ENCODE peak calls at places on chromosome 20, in eight cellular contexts. Q, O, T, N, Y, S, X and Z are unnamed samples.

GRCh38 chr20:48694466-48694865 is 133.3 kb downstream of the PREX1 start:
- DNase-seq in Q (no peak), O (no peak), T (no peak), N (no peak), Y (no peak), S (no peak), X (no peak), Z (no peak)

GRCh38 chr20:5602346-5602745 is 147.9 kb upstream of the SHLD1 start:
- DNase-seq in Q (no peak), O (no peak), T (no peak), N (peak), Y (no peak), S (peak), X (no peak), Z (no peak)

GRCh38 chr20:25033250-25033940 is 24.5 kb downstream of the ACSS1 start:
- DNase-seq in Q (no peak), O (no peak), T (no peak), N (peak), Y (no peak), S (no peak), X (no peak), Z (no peak)

GRCh38 chr20:2805682-2806350 is 5.4 kb upstream of the CPXM1 start:
- DNase-seq in Q (no peak), O (no peak), T (no peak), N (peak), Y (no peak), S (peak), X (no peak), Z (no peak)

GRCh38 chr20:17621229-17621968 is 51.5 kb downstream of the DSTN start:
- DNase-seq in Q (no peak), O (no peak), T (no peak), N (no peak), Y (no peak), S (no peak), X (no peak), Z (no peak)

GRCh38 chr20:57557926-57558613 is 2.8 kb upstream of the PCK1 start:
- DNase-seq in Q (no peak), O (no peak), T (no peak), N (no peak), Y (no peak), S (no peak), X (no peak), Z (peak)

GRCh38 chr20:38840053-38840893 is 34.8 kb downstream of the PPP1R16B start:
- DNase-seq in Q (no peak), O (no peak), T (no peak), N (peak), Y (no peak), S (no peak), X (no peak), Z (no peak)

GRCh38 chr20:59933849-59934585 is 580 bp upstream of the SYCP2 start:
- DNase-seq in Q (peak), O (peak), T (peak), N (peak), Y (peak), S (peak), X (peak), Z (peak)

GRCh38 chr20:23155141-23155590 is 69.0 kb upstream of the CD93 start:
- DNase-seq in Q (no peak), O (no peak), T (no peak), N (no peak), Y (no peak), S (no peak), X (no peak), Z (no peak)

GRCh38 chr20:62936996-62937352 is 973 bp upstream of the GID8 start:
- DNase-seq in Q (no peak), O (no peak), T (no peak), N (peak), Y (no peak), S (peak), X (no peak), Z (no peak)

GRCh38 chr20:12535770-12536169 is 473.0 kb upstream of the SPTLC3 start:
- DNase-seq in Q (no peak), O (no peak), T (no peak), N (no peak), Y (no peak), S (no peak), X (no peak), Z (no peak)

GRCh38 chr20:1777476-1777820 is 117.8 kb upstream of the SIRPA start:
- DNase-seq in Q (no peak), O (no peak), T (no peak), N (no peak), Y (no peak), S (peak), X (no peak), Z (no peak)

GRCh38 chr20:38599410-38599882 is 2.2 kb upstream of the ARHGAP40 start:
- DNase-seq in Q (no peak), O (no peak), T (no peak), N (peak), Y (peak), S (peak), X (no peak), Z (peak)

GRCh38 chr20:48771542-48771941 is 56.3 kb downstream of the PREX1 start:
- DNase-seq in Q (no peak), O (no peak), T (no peak), N (peak), Y (no peak), S (peak), X (no peak), Z (no peak)

GRCh38 chr20:50012282-50013263 is 29.8 kb downstream of the SNAI1 start:
- DNase-seq in Q (no peak), O (no peak), T (no peak), N (no peak), Y (no peak), S (no peak), X (peak), Z (no peak)

GRCh38 chr20:49184691-49185070 is 3.5 kb downstream of the STAU1 start:
- DNase-seq in Q (no peak), O (no peak), T (no peak), N (no peak), Y (no peak), S (no peak), X (no peak), Z (no peak)